ENCODE peak calls at places on chromosomes 6 and 20, in seven cellular contexts. Z is HepG2, R is lower lobe of right lung, V is heart right ventricle, N is pancreas, T is tibial artery, H is fibroblast of lung. J is an unnamed sample.

GRCh38 chr20:32649697-32650471 is 23.9 kb downstream of the C20orf203 start:
- DNase-seq in Z (no peak), R (no peak), V (no peak), N (no peak), T (no peak), H (no peak), J (no peak)

GRCh38 chr6:149889321-149889720 is 8.6 kb downstream of the RAET1E start:
- DNase-seq in Z (no peak), R (no peak), V (no peak), N (no peak), T (no peak), H (peak; percentile 39), J (no peak)

GRCh38 chr6:99838607-99839006 is 155.4 kb downstream of the MCHR2 start:
- DNase-seq in Z (no peak), R (no peak), V (no peak), N (no peak), T (no peak), H (no peak), J (no peak)

GRCh38 chr6:70219943-70220613 is 82.8 kb downstream of the COL9A1 start:
- DNase-seq in Z (no peak), R (no peak), V (no peak), N (no peak), T (no peak), H (no peak), J (no peak)

GRCh38 chr20:4673371-4674001 is 48.2 kb upstream of the PRND start:
- DNase-seq in Z (no peak), R (no peak), V (no peak), N (no peak), T (no peak), H (no peak), J (no peak)

GRCh38 chr6:111972714-111973678 is 80.9 kb upstream of the CCN6 start:
- DNase-seq in Z (no peak), R (no peak), V (peak; percentile 27), N (no peak), T (peak; percentile 69), H (peak; percentile 96), J (peak; percentile 36)

GRCh38 chr6:45880139-45880538 is 135.5 kb downstream of the CLIC5 start:
- DNase-seq in Z (peak; percentile 56), R (no peak), V (no peak), N (no peak), T (no peak), H (peak; percentile 19), J (no peak)

GRCh38 chr6:139568956-139569538 is 194.6 kb upstream of the CITED2 start:
- DNase-seq in Z (no peak), R (no peak), V (no peak), N (no peak), T (no peak), H (peak; percentile 89), J (no peak)

GRCh38 chr6:81766482-81767069 is 14.1 kb upstream of the TENT5A start:
- DNase-seq in Z (peak; percentile 78), R (no peak), V (no peak), N (no peak), T (no peak), H (peak; percentile 97), J (no peak)

GRCh38 chr20:23536601-23537000 is 31.7 kb downstream of the CST9L start:
- DNase-seq in Z (no peak), R (no peak), V (no peak), N (no peak), T (no peak), H (no peak), J (no peak)

GRCh38 chr6:56736804-56737203 is 94.1 kb upstream of the DST start:
- DNase-seq in Z (no peak), R (no peak), V (no peak), N (no peak), T (no peak), H (no peak), J (no peak)

GRCh38 chr6:139525415-139525814 is 151.0 kb upstream of the CITED2 start:
- DNase-seq in Z (no peak), R (no peak), V (no peak), N (no peak), T (no peak), H (peak; percentile 39), J (no peak)

GRCh38 chr6:39312912-39313525 is 1.2 kb downstream of the KCNK17 start:
- DNase-seq in Z (no peak), R (no peak), V (no peak), N (peak; percentile 44), T (no peak), H (no peak), J (no peak)

GRCh38 chr20:6530254-6530653 is 237.2 kb upstream of the BMP2 start:
- DNase-seq in Z (no peak), R (no peak), V (no peak), N (no peak), T (no peak), H (peak; percentile 45), J (no peak)

GRCh38 chr6:170288091-170288631 is 2.7 kb downstream of the DLL1 start:
- DNase-seq in Z (no peak), R (no peak), V (no peak), N (no peak), T (no peak), H (no peak), J (no peak)

GRCh38 chr6:7163661-7164071 is 55.9 kb downstream of the RREB1 start:
- DNase-seq in Z (no peak), R (no peak), V (no peak), N (no peak), T (no peak), H (no peak), J (no peak)

GRCh38 chr6:8108031-8108660 is 5.8 kb upstream of the EEF1E1 start:
- DNase-seq in Z (peak; percentile 93), R (no peak), V (no peak), N (no peak), T (no peak), H (peak; percentile 95), J (no peak)

GRCh38 chr20:57709823-57710799 is at the start of gene PMEPA1:
- DNase-seq in Z (peak; percentile 17), R (peak; percentile 95), V (peak; percentile 94), N (peak; percentile 97), T (peak; percentile 94), H (peak; percentile 93), J (peak; percentile 96)

GRCh38 chr20:57707849-57708693 is 1.7 kb downstream of the PMEPA1 start:
- DNase-seq in Z (no peak), R (no peak), V (no peak), N (no peak), T (no peak), H (no peak), J (peak; percentile 29)

GRCh38 chr20:57705103-57705899 is 4.5 kb downstream of the PMEPA1 start:
- DNase-seq in Z (no peak), R (no peak), V (no peak), N (no peak), T (no peak), H (no peak), J (no peak)

GRCh38 chr20:57708694-57709673 is 831 bp downstream of the PMEPA1 start:
- DNase-seq in Z (no peak), R (no peak), V (peak; percentile 41), N (peak; percentile 54), T (peak; percentile 53), H (no peak), J (no peak)

DNA sequence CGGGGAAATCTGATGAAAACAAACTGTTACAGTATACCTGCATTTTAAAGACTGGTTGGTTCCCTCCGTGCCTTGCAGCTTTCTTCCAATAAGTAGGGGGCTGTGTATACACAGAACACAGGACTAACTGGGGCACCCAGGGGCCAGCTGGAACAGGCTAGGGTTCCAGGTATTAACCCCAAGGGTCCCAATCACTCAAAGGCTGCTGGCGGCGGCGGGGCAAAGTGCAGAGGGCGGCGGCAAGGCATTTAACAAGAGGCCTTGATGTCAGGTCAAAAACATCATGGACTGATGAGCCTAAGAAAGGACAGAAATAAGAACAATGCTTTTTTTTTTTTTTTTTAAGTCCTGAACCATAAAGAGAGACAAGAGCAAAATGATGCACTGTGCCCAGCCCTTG is 2.5 kb downstream of the PMEPA1 start:
- DNase-seq in Z (no peak), R (no peak), V (no peak), N (no peak), T (no peak), H (no peak), J (no peak)
- H3K4me3 ChIP-seq in Z (no peak overlapping the region), R (no peak overlapping the region), V (peak overlapping the region; percentile 81), N (peak overlapping the region; percentile 3), T (peak overlapping the region; percentile 89), H (no peak overlapping the region), J (peak overlapping the region; percentile 77)

GRCh38 chr6:114418304-114418972 is 75.6 kb upstream of the HS3ST5 start:
- DNase-seq in Z (no peak), R (no peak), V (no peak), N (no peak), T (no peak), H (no peak), J (no peak)

GRCh38 chr6:114421219-114421618 is 78.4 kb upstream of the HS3ST5 start:
- DNase-seq in Z (no peak), R (no peak), V (no peak), N (no peak), T (no peak), H (no peak), J (no peak)

DNA sequence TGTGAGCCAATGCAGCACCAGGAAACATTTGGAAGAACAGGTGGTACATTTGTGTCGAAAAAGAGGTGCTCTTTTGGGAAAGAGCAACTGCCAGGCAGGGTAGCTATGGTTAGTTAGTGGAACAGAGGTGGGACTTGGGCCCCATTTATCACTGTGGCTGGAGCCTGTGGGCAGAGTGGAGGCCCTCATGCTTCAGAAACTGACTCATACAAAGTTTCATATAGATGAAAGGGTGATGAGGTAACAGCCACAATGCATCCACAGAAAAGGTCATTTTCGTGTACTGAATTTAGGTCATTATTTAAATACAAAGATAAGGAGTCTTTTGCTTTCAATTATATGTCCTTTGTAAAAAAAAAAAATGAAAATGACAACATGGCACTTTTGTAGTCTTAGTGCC is 76.4 kb upstream of the HS3ST5 start:
- DNase-seq in Z (peak; percentile 52), R (no peak), V (no peak), N (no peak), T (no peak), H (no peak), J (no peak)
- H3K27ac ChIP-seq in Z (no peak overlapping the region), R (no peak overlapping the region), V (no peak overlapping the region), N (no peak overlapping the region), T (no peak overlapping the region), H (no peak overlapping the region), J (no peak overlapping the region)

DNA sequence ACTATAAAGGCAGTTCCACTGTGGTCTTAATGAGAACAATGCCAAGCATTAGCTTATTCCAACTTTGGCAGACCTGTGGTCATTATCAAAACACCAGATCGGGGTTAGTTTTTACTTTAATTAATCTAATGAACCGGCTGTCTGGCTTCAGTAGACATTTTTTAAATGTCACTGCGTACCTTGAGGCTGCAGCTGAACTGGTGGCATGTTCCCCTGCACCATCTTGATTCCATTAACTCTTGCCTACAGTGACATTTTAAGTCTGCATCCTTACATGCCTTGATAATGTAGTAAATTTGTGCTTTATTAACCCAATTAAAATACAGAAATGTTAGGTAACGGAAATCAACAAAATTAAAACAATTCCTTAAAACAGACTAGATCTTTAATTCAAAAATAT is 127.0 kb downstream of the KIF16B start:
- DNase-seq in Z (no peak), R (no peak), V (no peak), N (no peak), T (no peak), H (no peak), J (no peak)
- H3K4me1 ChIP-seq in Z (no peaks in the 10 kb centered on the region), R (no peaks in the 10 kb centered on the region), V (peaks cover 12% of the 10 kb centered on the region), N (no peaks in the 10 kb centered on the region), T (peaks cover 38% of the 10 kb centered on the region), H (no peaks in the 10 kb centered on the region), J (no peaks in the 10 kb centered on the region)

DNA sequence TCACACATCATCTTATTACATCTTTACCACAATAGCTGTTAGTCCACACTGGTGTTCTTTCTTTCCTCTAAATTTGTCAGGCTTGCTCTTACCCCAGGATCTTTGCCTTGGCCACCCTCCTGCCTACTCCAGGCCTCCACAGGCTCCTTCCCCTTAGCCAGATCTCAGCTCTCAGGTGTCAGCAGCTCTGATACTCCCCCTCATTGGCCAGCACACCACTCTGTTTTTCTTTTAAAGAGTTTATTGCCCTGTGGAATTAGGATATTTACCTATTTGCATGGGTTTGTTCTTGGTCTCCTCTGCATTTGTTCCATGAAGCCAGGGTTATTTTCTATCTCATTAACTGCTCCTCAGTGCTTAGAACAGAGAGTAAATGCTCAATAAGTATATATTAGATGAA is 36.7 kb downstream of the GCNT2 start:
- DNase-seq in Z (no peak), R (no peak), V (no peak), N (no peak), T (no peak), H (no peak), J (no peak)
- H3K4me3 ChIP-seq in Z (no peak overlapping the region), R (no peak overlapping the region), V (no peak overlapping the region), N (no peak overlapping the region), T (no peak overlapping the region), H (no peak overlapping the region), J (no peak overlapping the region)